ENCODE peak calls at places on chromosomes 16 and 17, in six cellular contexts. E is lung, R is endothelial cell, C is left lung, I is GM12878, T is fibroblast of pulmonary artery. H is an unnamed sample.

GRCh38 chr16:77732241-77732946 is 10.1 kb downstream of the NUDT7 start:
- DNase-seq in I (no peak), T (peak), E (no peak), R (no peak), C (no peak), H (no peak)

GRCh38 chr17:37180371-37180770 is 195.4 kb upstream of the C17orf78 start:
- DNase-seq in R (no peak), E (no peak), I (no peak), T (no peak), C (no peak), H (no peak)

GRCh38 chr17:14471052-14471451 is 170.2 kb downstream of the HS3ST3B1 start:
- DNase-seq in R (no peak), E (no peak), I (no peak), C (no peak), T (peak), H (no peak)

GRCh38 chr16:79061199-79061598 is 539.3 kb downstream of the MAF start:
- DNase-seq in R (no peak), E (no peak), I (no peak), T (no peak), C (no peak), H (no peak)

GRCh38 chr17:80952291-80952690 is 39.4 kb upstream of the CHMP6 start:
- DNase-seq in C (no peak), R (no peak), I (no peak), T (no peak), E (no peak), H (no peak)

GRCh38 chr16:82835487-82836160 is 208.9 kb downstream of the CDH13 start:
- DNase-seq in T (no peak), C (no peak), E (no peak), R (no peak), I (no peak), H (no peak)

GRCh38 chr17:82396601-82397435 is 21.3 kb upstream of the HEXD start:
- DNase-seq in R (no peak), E (no peak), T (peak), I (no peak), C (peak), H (no peak)

GRCh38 chr17:45286286-45286685 is 24.4 kb upstream of the SPATA32 start:
- DNase-seq in E (no peak), R (no peak), C (no peak), I (no peak), T (no peak), H (no peak)

GRCh38 chr16:54048994-54049929 is 237.3 kb downstream of the IRX3 start:
- DNase-seq in T (no peak), C (no peak), E (no peak), I (no peak), R (no peak), H (no peak)

GRCh38 chr16:69057400-69058378 is 47.8 kb upstream of the HAS3 start:
- DNase-seq in C (no peak), T (peak), R (no peak), E (no peak), I (peak), H (no peak)

GRCh38 chr17:37359682-37360188 is 16.1 kb upstream of the C17orf78 start:
- DNase-seq in E (peak), R (no peak), I (no peak), T (no peak), C (no peak), H (no peak)

GRCh38 chr17:2783310-2784030 is 12.8 kb upstream of the RAP1GAP2 start:
- DNase-seq in C (no peak), I (no peak), T (no peak), E (no peak), R (no peak), H (no peak)

GRCh38 chr16:72952404-72953301 is 95.3 kb downstream of the ZFHX3 start:
- DNase-seq in I (no peak), T (peak), R (no peak), E (no peak), C (no peak), H (no peak)

GRCh38 chr17:75854111-75854748 is 905 bp downstream of the WBP2 start:
- DNase-seq in R (no peak), C (peak), I (no peak), E (no peak), T (peak), H (no peak)

GRCh38 chr16:55502801-55503366 is 6.0 kb upstream of the LPCAT2 start:
- DNase-seq in R (no peak), I (no peak), E (peak), T (peak), C (peak), H (peak)

GRCh38 chr16:81321039-81321438 is 6.3 kb downstream of the GAN start:
- DNase-seq in C (no peak), T (no peak), R (no peak), I (no peak), E (no peak), H (no peak)

GRCh38 chr16:1861730-1862129 is 10.2 kb downstream of the MEIOB start:
- DNase-seq in E (no peak), I (no peak), C (no peak), T (no peak), R (no peak), H (no peak)

GRCh38 chr16:17364319-17365210 is 106.2 kb downstream of the XYLT1 start:
- DNase-seq in R (no peak), E (no peak), I (no peak), C (no peak), T (peak), H (no peak)

GRCh38 chr16:84116720-84117481 is at the start of gene MBTPS1:
- DNase-seq in R (peak), E (peak), I (peak), C (peak), T (peak), H (peak)

GRCh38 chr17:64084086-64084939 is 45.6 kb downstream of the ERN1 start:
- DNase-seq in R (no peak), E (no peak), I (no peak), T (peak), C (no peak), H (no peak)

GRCh38 chr16:56369202-56369601 is 56.1 kb downstream of the AMFR start:
- DNase-seq in R (no peak), I (no peak), E (no peak), T (no peak), C (no peak), H (no peak)

GRCh38 chr16:56610609-56611111 is 2.3 kb downstream of the MT2A start:
- DNase-seq in I (no peak), R (no peak), E (no peak), T (peak), C (no peak), H (no peak)

GRCh38 chr17:80163315-80163714 is 6.5 kb upstream of the CARD14 start:
- DNase-seq in R (no peak), T (no peak), E (no peak), C (no peak), I (no peak), H (no peak)

GRCh38 chr16:85573696-85574641 is 39.2 kb upstream of the GSE1 start:
- DNase-seq in I (no peak), T (peak), E (no peak), C (no peak), R (no peak), H (peak)

GRCh38 chr17:14464741-14465140 is 163.9 kb downstream of the HS3ST3B1 start:
- DNase-seq in C (no peak), R (no peak), E (no peak), I (no peak), T (no peak), H (no peak)

GRCh38 chr16:72794319-72794718 is 253.6 kb downstream of the ZFHX3 start:
- DNase-seq in R (no peak), C (no peak), I (no peak), E (no peak), T (no peak), H (no peak)

GRCh38 chr16:72604375-72604774 is 432.4 kb upstream of the PMFBP1 start:
- DNase-seq in I (no peak), T (no peak), E (no peak), C (no peak), R (no peak), H (no peak)

GRCh38 chr17:64411999-64412771 is 21.5 kb upstream of the PECAM1 start:
- DNase-seq in R (peak), I (no peak), E (peak), T (peak), C (peak), H (peak)

GRCh38 chr17:17021194-17021863 is 20.9 kb upstream of the MPRIP start:
- DNase-seq in E (peak), R (no peak), C (peak), I (no peak), T (peak), H (no peak)

GRCh38 chr17:74859439-74860228 is at the start of gene GRIN2C:
- DNase-seq in T (no peak), C (no peak), I (no peak), E (no peak), R (peak), H (peak)

GRCh38 chr16:89244754-89245153 is 27.3 kb downstream of the ZNF778 start:
- DNase-seq in E (peak), T (no peak), C (peak), R (no peak), I (no peak), H (no peak)

GRCh38 chr16:89243664-89244063 is 26.2 kb downstream of the ZNF778 start:
- DNase-seq in I (no peak), R (no peak), E (no peak), T (no peak), C (no peak), H (no peak)

GRCh38 chr16:89246383-89246902 is 28.9 kb downstream of the ZNF778 start:
- DNase-seq in C (no peak), I (no peak), T (no peak), E (peak), R (no peak), H (no peak)

GRCh38 chr16:89248196-89249005 is 30.9 kb downstream of the ZNF778 start:
- DNase-seq in T (no peak), R (no peak), I (no peak), E (no peak), C (peak), H (no peak)

DNA sequence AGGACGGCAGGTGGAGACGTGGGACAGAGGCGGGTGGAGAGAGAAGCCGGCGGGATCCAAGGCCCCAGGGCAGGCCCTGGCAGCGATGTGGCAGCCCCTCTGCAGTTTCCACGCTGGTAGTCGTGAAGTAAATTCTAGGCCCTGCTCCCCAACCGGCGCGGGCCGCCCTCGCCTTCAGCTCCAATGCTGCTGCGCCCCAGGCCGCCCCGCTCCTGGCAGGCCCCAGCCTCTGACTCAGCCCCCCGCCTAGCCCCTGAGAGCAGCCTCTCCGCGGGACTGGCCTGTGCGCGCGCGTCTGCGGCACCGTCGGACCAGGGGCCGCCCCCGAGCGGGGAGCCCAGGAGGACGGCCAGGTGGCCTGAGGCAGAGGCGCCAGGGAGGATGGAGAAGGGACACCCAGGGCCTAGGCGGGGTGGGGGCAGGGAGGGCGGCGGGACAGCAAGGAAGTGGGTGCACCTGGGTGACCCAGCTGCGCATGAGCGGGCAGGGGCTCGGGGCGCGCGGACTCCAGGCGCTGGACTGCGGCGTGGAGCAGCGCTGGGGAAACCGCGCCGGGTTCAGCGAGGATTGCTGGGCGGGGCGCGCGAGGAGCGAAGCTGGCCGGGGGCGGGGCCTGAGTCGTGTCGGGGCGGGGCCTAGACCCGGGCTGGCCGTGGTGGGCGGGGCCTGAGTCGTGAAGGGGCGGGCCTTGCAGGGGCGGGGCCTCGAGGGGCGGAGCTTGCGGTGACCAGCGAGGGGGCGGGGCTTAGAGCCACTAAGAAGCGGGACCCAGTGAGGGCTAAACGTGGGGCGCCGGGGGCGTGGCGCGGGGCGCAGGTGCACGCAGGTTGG is 29.6 kb downstream of the ZNF778 start:
- DNase-seq in I (peak), R (peak), T (peak), E (peak), C (peak), H (peak)
- TF ChIP-seq CTCF in I (no peak), R (no peak), T (no peak), E (no peak), C (no peak), H (no peak)

GRCh38 chr17:58351710-58352017 is 337 bp downstream of the SUPT4H1 start:
- DNase-seq in R (no peak), I (no peak), E (no peak), T (peak), C (no peak), H (no peak)
- TF ChIP-seq CTCF in R (no peak), I (no peak), E (no peak), T (no peak), C (no peak), H (no peak)

GRCh38 chr17:66089764-66090163 is 102.2 kb downstream of the CEP112 start:
- DNase-seq in I (no peak), R (no peak), E (no peak), T (no peak), C (no peak), H (no peak)

GRCh38 chr17:66091440-66092080 is 100.4 kb downstream of the CEP112 start:
- DNase-seq in T (no peak), C (no peak), R (no peak), E (no peak), I (no peak), H (no peak)

GRCh38 chr17:66098040-66098439 is 93.9 kb downstream of the CEP112 start:
- DNase-seq in R (no peak), T (no peak), C (no peak), I (no peak), E (no peak), H (no peak)

GRCh38 chr17:66094727-66095126 is 97.2 kb downstream of the CEP112 start:
- DNase-seq in R (no peak), I (no peak), C (no peak), T (no peak), E (no peak), H (no peak)
- TF ChIP-seq CTCF in R (no peak), I (no peak), C (no peak), T (no peak), E (no peak), H (no peak)

DNA sequence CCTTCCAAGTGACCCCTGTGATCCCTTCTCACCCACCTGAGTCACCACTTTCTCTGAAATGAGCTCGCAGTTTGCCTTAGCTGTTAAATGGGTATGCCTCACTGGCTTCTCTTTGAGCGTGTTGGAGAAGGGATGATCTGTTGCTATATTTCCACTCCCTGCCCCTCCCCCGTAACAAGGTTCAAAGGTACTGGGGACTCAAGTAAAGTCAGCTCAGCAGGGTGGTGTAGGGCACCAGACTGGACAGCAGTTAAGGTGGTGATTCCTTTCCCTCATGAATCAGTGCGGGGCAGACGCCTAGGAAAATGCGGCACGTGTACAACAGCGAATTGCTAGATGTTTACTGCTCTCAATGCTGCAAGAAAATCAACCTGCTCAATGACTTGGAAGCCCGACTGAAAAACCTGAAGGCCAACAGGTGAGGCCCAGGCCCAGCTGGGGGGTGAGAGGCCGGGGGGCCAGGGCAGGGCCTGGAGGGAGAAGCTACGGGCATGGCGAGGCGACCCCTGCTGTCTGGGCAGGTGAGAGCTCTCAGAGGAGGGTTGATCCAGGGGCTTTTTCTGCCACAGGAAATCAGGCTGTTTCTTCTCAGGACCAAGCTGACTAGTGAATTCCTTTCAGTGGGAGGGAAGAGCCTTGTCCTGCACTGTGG is 130.3 kb downstream of the RAB11FIP4 start:
- DNase-seq in I (no peak), T (no peak), C (no peak), E (no peak), R (no peak), H (no peak)
- TF ChIP-seq CTCF in I (no peak), T (no peak), C (no peak), E (no peak), R (no peak), H (no peak)

GRCh38 chr17:4261452-4261851 is 2.3 kb downstream of the ANKFY1 start:
- DNase-seq in C (no peak), R (no peak), E (no peak), I (no peak), T (no peak), H (no peak)
- TF ChIP-seq CTCF in C (no peak), R (no peak), E (no peak), I (no peak), T (no peak), H (no peak)

GRCh38 chr16:67199808-67200198 is 872 bp downstream of the ELMO3 start:
- DNase-seq in E (no peak), C (peak), I (no peak), T (no peak), R (peak), H (no peak)

GRCh38 chr16:67200491-67200890 is 1.6 kb downstream of the ELMO3 start:
- DNase-seq in T (no peak), I (no peak), R (no peak), E (no peak), C (peak), H (no peak)

GRCh38 chr16:67197704-67198103 is 1.2 kb upstream of the ELMO3 start:
- DNase-seq in I (no peak), C (peak), R (no peak), E (no peak), T (no peak), H (no peak)

GRCh38 chr16:67198238-67198734 is 645 bp upstream of the ELMO3 start:
- DNase-seq in E (peak), C (peak), T (no peak), R (peak), I (no peak), H (no peak)

DNA sequence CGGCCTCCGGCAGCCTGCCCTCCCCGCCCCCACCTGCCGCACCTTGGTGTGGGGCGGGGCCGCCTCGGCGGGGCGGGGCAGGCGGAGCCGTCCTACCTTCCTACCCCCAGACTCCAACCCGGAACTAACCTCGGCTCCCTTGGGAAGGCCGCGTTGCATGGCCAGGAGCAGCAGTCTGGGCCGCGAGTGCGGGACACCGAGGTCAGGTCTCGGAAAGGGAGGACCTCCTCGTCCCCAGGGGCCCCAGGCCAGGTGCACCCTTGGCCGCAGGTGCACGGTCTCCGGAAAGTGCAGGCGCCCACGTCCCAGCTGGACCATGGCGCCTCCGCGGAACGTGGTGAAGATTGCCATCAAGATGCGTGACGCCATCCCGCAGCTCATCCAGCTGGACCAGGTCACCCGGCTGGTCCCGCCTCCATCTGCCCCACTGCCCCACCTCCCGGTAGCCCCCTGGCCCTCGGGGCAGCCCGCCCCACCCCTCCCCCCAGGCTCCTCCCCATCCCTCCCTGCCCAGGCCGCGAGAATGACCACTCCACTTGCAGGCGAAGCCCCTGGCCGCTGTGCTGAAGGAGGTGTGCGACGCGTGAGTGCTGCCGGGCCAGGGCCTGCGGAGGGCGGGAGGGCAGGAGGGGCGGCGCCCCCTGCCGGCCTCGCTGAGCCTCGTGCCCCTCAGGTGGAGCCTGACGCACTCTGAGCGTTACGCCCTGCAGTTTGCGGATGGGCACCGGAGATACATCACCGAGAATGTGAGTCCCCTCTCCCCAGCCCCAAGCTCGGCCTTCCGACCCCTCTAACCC is at the start of gene ELMO3:
- DNase-seq in T (no peak), C (peak), R (peak), I (no peak), E (peak), H (peak)
- TF ChIP-seq CTCF in T (peak), C (peak), R (peak), I (no peak), E (no peak), H (peak)

GRCh38 chr16:86602521-86602920 is 24.2 kb downstream of the FOXL1 start:
- DNase-seq in C (no peak), I (no peak), E (no peak), T (no peak), R (no peak), H (no peak)
- TF ChIP-seq CTCF in C (no peak), I (no peak), E (no peak), T (no peak), R (no peak), H (no peak)

DNA sequence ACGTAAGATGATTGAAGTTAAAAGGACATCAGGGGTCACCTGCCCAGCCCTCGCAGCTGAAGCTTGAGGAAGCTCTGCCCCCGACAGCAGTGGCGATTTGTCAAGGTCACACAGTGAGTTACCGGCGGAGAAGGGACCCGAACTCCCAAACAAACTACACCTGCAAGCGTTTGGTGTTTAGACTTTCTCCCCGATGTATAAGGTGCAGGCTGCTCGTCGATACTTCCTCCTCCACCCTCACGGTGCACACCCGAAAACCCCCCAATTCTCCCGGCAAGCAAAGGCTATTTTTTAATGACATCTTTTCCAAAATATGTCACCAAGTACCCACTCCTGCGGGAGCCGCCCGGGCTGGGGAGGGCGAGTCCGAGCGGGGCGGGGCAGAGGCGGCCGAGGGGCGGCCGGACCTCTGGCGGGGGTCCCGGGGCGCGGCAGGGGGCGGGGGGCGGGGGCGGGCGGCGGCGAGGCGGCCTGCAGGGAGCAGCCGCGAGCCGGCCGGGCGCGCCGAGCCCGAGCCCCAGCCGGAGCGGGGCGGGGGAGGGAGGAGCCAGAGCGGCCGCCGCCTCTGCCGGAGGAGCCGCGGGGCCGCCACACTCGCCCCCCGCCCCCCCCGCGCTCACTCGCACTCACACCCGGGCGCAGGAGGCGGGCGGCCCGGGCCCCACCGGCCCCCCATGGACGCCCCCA is at the start of gene THRA:
- DNase-seq in R (peak), I (no peak), E (peak), T (peak), C (peak), H (peak)
- TF ChIP-seq CTCF in R (no peak), I (no peak), E (no peak), T (no peak), C (no peak), H (no peak)